ENCODE peak calls at places on chromosomes 13 and 19, in nine cellular contexts. One of them, this sample, is unnamed.

GRCh38 chr19:14835011-14835410 is at the start of the genes OR7A5 and OR7C1:
- DNase-seq in MG63: no peak
- DNase-seq in CD8-positive, alpha-beta T cell: no peak
- DNase-seq in aorta: no peak
- DNase-seq in tibial nerve: no peak
- DNase-seq in naive thymus-derived CD4-positive, alpha-beta T cell: no peak
- DNase-seq in uterus: no peak
- DNase-seq in suprapubic skin: no peak
- DNase-seq in left lung: no peak
- DNase-seq in this sample: peak; percentile 82

GRCh38 chr19:4391701-4392543 is 8.4 kb downstream of the SH3GL1 start:
- DNase-seq in MG63: no peak
- DNase-seq in CD8-positive, alpha-beta T cell: no peak
- DNase-seq in aorta: no peak
- DNase-seq in tibial nerve: no peak
- DNase-seq in naive thymus-derived CD4-positive, alpha-beta T cell: no peak
- DNase-seq in uterus: peak; percentile 76
- DNase-seq in suprapubic skin: no peak
- DNase-seq in left lung: peak; percentile 4
- DNase-seq in this sample: peak; percentile 85

GRCh38 chr13:30819136-30819875 is 84.0 kb downstream of the ALOX5AP start:
- DNase-seq in MG63: no peak
- DNase-seq in CD8-positive, alpha-beta T cell: no peak
- DNase-seq in aorta: no peak
- DNase-seq in tibial nerve: no peak
- DNase-seq in naive thymus-derived CD4-positive, alpha-beta T cell: no peak
- DNase-seq in uterus: no peak
- DNase-seq in suprapubic skin: no peak
- DNase-seq in left lung: no peak
- DNase-seq in this sample: no peak

GRCh38 chr19:10454267-10454666 is 33.9 kb downstream of the PDE4A start:
- DNase-seq in MG63: peak; percentile 44
- DNase-seq in CD8-positive, alpha-beta T cell: no peak
- DNase-seq in aorta: no peak
- DNase-seq in tibial nerve: no peak
- DNase-seq in naive thymus-derived CD4-positive, alpha-beta T cell: no peak
- DNase-seq in uterus: no peak
- DNase-seq in suprapubic skin: no peak
- DNase-seq in left lung: no peak
- DNase-seq in this sample: peak; percentile 72

GRCh38 chr13:31794452-31794851 is 55.1 kb downstream of the RXFP2 start:
- DNase-seq in MG63: no peak
- DNase-seq in CD8-positive, alpha-beta T cell: no peak
- DNase-seq in aorta: no peak
- DNase-seq in tibial nerve: peak; percentile 46
- DNase-seq in naive thymus-derived CD4-positive, alpha-beta T cell: no peak
- DNase-seq in uterus: no peak
- DNase-seq in suprapubic skin: no peak
- DNase-seq in left lung: no peak
- DNase-seq in this sample: no peak

GRCh38 chr19:858868-859843 is at the start of gene CFD:
- DNase-seq in MG63: no peak
- DNase-seq in CD8-positive, alpha-beta T cell: no peak
- DNase-seq in aorta: no peak
- DNase-seq in tibial nerve: peak; percentile 75
- DNase-seq in naive thymus-derived CD4-positive, alpha-beta T cell: no peak
- DNase-seq in uterus: no peak
- DNase-seq in suprapubic skin: peak; percentile 91
- DNase-seq in left lung: peak; percentile 89
- DNase-seq in this sample: peak; percentile 68

GRCh38 chr19:5718579-5719273 is 1.2 kb downstream of the LONP1 start:
- DNase-seq in MG63: peak; percentile 44
- DNase-seq in CD8-positive, alpha-beta T cell: no peak
- DNase-seq in aorta: no peak
- DNase-seq in tibial nerve: no peak
- DNase-seq in naive thymus-derived CD4-positive, alpha-beta T cell: no peak
- DNase-seq in uterus: no peak
- DNase-seq in suprapubic skin: no peak
- DNase-seq in left lung: no peak
- DNase-seq in this sample: no peak

GRCh38 chr13:74103196-74103595 is 31.0 kb downstream of the KLF12 start:
- DNase-seq in MG63: no peak
- DNase-seq in CD8-positive, alpha-beta T cell: no peak
- DNase-seq in aorta: no peak
- DNase-seq in tibial nerve: no peak
- DNase-seq in naive thymus-derived CD4-positive, alpha-beta T cell: no peak
- DNase-seq in uterus: no peak
- DNase-seq in suprapubic skin: no peak
- DNase-seq in left lung: no peak
- DNase-seq in this sample: peak; percentile 7

GRCh38 chr13:58238972-58239773 is 607.6 kb downstream of the PCDH17 start:
- DNase-seq in MG63: no peak
- DNase-seq in CD8-positive, alpha-beta T cell: peak; percentile 18
- DNase-seq in aorta: no peak
- DNase-seq in tibial nerve: no peak
- DNase-seq in naive thymus-derived CD4-positive, alpha-beta T cell: no peak
- DNase-seq in uterus: no peak
- DNase-seq in suprapubic skin: no peak
- DNase-seq in left lung: peak; percentile 36
- DNase-seq in this sample: no peak

GRCh38 chr13:75836441-75836840 is 200.3 kb downstream of the LMO7 start:
- DNase-seq in MG63: no peak
- DNase-seq in CD8-positive, alpha-beta T cell: no peak
- DNase-seq in aorta: no peak
- DNase-seq in tibial nerve: no peak
- DNase-seq in naive thymus-derived CD4-positive, alpha-beta T cell: no peak
- DNase-seq in uterus: no peak
- DNase-seq in suprapubic skin: no peak
- DNase-seq in left lung: no peak
- DNase-seq in this sample: no peak

GRCh38 chr19:55160128-55160985 is 2.8 kb upstream of the TNNI3 start:
- DNase-seq in MG63: peak; percentile 92
- DNase-seq in CD8-positive, alpha-beta T cell: peak; percentile 85
- DNase-seq in aorta: peak; percentile 92
- DNase-seq in tibial nerve: peak; percentile 68
- DNase-seq in naive thymus-derived CD4-positive, alpha-beta T cell: peak; percentile 85
- DNase-seq in uterus: peak; percentile 73
- DNase-seq in suprapubic skin: peak; percentile 88
- DNase-seq in left lung: peak; percentile 96
- DNase-seq in this sample: peak; percentile 97

GRCh38 chr13:52786747-52787146 is 47.1 kb upstream of the CNMD start:
- DNase-seq in MG63: peak; percentile 21
- DNase-seq in CD8-positive, alpha-beta T cell: no peak
- DNase-seq in aorta: no peak
- DNase-seq in tibial nerve: no peak
- DNase-seq in naive thymus-derived CD4-positive, alpha-beta T cell: no peak
- DNase-seq in uterus: no peak
- DNase-seq in suprapubic skin: no peak
- DNase-seq in left lung: no peak
- DNase-seq in this sample: peak; percentile 58

GRCh38 chr13:78650725-78651083 is 8.3 kb downstream of the OBI1 start:
- DNase-seq in MG63: no peak
- DNase-seq in CD8-positive, alpha-beta T cell: no peak
- DNase-seq in aorta: no peak
- DNase-seq in tibial nerve: no peak
- DNase-seq in naive thymus-derived CD4-positive, alpha-beta T cell: no peak
- DNase-seq in uterus: no peak
- DNase-seq in suprapubic skin: no peak
- DNase-seq in left lung: no peak
- DNase-seq in this sample: no peak

GRCh38 chr13:47334173-47334572 is 437.3 kb upstream of the HTR2A start:
- DNase-seq in MG63: peak; percentile 72
- DNase-seq in CD8-positive, alpha-beta T cell: no peak
- DNase-seq in aorta: no peak
- DNase-seq in tibial nerve: no peak
- DNase-seq in naive thymus-derived CD4-positive, alpha-beta T cell: no peak
- DNase-seq in uterus: peak; percentile 61
- DNase-seq in suprapubic skin: peak; percentile 69
- DNase-seq in left lung: no peak
- DNase-seq in this sample: no peak

GRCh38 chr13:21541271-21541670 is 62.7 kb downstream of the MICU2 start:
- DNase-seq in MG63: no peak
- DNase-seq in CD8-positive, alpha-beta T cell: no peak
- DNase-seq in aorta: no peak
- DNase-seq in tibial nerve: no peak
- DNase-seq in naive thymus-derived CD4-positive, alpha-beta T cell: no peak
- DNase-seq in uterus: no peak
- DNase-seq in suprapubic skin: no peak
- DNase-seq in left lung: no peak
- DNase-seq in this sample: no peak

GRCh38 chr19:48715276-48715675 is 4.2 kb downstream of the MAMSTR start:
- DNase-seq in MG63: no peak
- DNase-seq in CD8-positive, alpha-beta T cell: no peak
- DNase-seq in aorta: no peak
- DNase-seq in tibial nerve: no peak
- DNase-seq in naive thymus-derived CD4-positive, alpha-beta T cell: no peak
- DNase-seq in uterus: peak; percentile 58
- DNase-seq in suprapubic skin: peak; percentile 76
- DNase-seq in left lung: no peak
- DNase-seq in this sample: no peak

GRCh38 chr19:46728693-46729339 is 11.9 kb upstream of the PRKD2 start:
- DNase-seq in MG63: peak; percentile 46
- DNase-seq in CD8-positive, alpha-beta T cell: peak; percentile 81
- DNase-seq in aorta: peak; percentile 93
- DNase-seq in tibial nerve: peak; percentile 58
- DNase-seq in naive thymus-derived CD4-positive, alpha-beta T cell: peak; percentile 91
- DNase-seq in uterus: peak; percentile 75
- DNase-seq in suprapubic skin: no peak
- DNase-seq in left lung: peak; percentile 96
- DNase-seq in this sample: peak; percentile 38

GRCh38 chr19:29446331-29446730 is 79.5 kb upstream of the VSTM2B start:
- DNase-seq in MG63: no peak
- DNase-seq in CD8-positive, alpha-beta T cell: no peak
- DNase-seq in aorta: no peak
- DNase-seq in tibial nerve: no peak
- DNase-seq in naive thymus-derived CD4-positive, alpha-beta T cell: no peak
- DNase-seq in uterus: no peak
- DNase-seq in suprapubic skin: no peak
- DNase-seq in left lung: no peak
- DNase-seq in this sample: no peak

GRCh38 chr13:24272452-24273161 is 36.8 kb upstream of the C1QTNF9 start:
- DNase-seq in MG63: no peak
- DNase-seq in CD8-positive, alpha-beta T cell: peak; percentile 28
- DNase-seq in aorta: no peak
- DNase-seq in tibial nerve: no peak
- DNase-seq in naive thymus-derived CD4-positive, alpha-beta T cell: peak; percentile 27
- DNase-seq in uterus: peak; percentile 27
- DNase-seq in suprapubic skin: no peak
- DNase-seq in left lung: peak; percentile 77
- DNase-seq in this sample: peak; percentile 59
- H3K4me3 ChIP-seq in MG63: no peak overlapping the region
- H3K4me3 ChIP-seq in CD8-positive, alpha-beta T cell: peak overlapping the region; percentile 32
- H3K4me3 ChIP-seq in aorta: no peak overlapping the region
- H3K4me3 ChIP-seq in tibial nerve: peak overlapping the region; percentile 43
- H3K4me3 ChIP-seq in naive thymus-derived CD4-positive, alpha-beta T cell: peak overlapping the region; percentile 56
- H3K4me3 ChIP-seq in uterus: peak overlapping the region; percentile 25
- H3K4me3 ChIP-seq in suprapubic skin: peak overlapping the region; percentile 44
- H3K4me3 ChIP-seq in left lung: peak overlapping the region; percentile 34
- H3K4me3 ChIP-seq in this sample: peak overlapping the region; percentile 58

GRCh38 chr19:40339018-40339728 is 9.0 kb downstream of the C19orf47 start:
- DNase-seq in MG63: no peak
- DNase-seq in CD8-positive, alpha-beta T cell: no peak
- DNase-seq in aorta: no peak
- DNase-seq in tibial nerve: no peak
- DNase-seq in naive thymus-derived CD4-positive, alpha-beta T cell: no peak
- DNase-seq in uterus: no peak
- DNase-seq in suprapubic skin: no peak
- DNase-seq in left lung: no peak
- DNase-seq in this sample: no peak

GRCh38 chr19:40335855-40336700 is 12.1 kb downstream of the C19orf47 start:
- DNase-seq in MG63: no peak
- DNase-seq in CD8-positive, alpha-beta T cell: no peak
- DNase-seq in aorta: no peak
- DNase-seq in tibial nerve: no peak
- DNase-seq in naive thymus-derived CD4-positive, alpha-beta T cell: no peak
- DNase-seq in uterus: no peak
- DNase-seq in suprapubic skin: no peak
- DNase-seq in left lung: peak; percentile 28
- DNase-seq in this sample: no peak

GRCh38 chr19:40335101-40335500 is 13.1 kb downstream of the C19orf47 start:
- DNase-seq in MG63: no peak
- DNase-seq in CD8-positive, alpha-beta T cell: no peak
- DNase-seq in aorta: no peak
- DNase-seq in tibial nerve: no peak
- DNase-seq in naive thymus-derived CD4-positive, alpha-beta T cell: no peak
- DNase-seq in uterus: no peak
- DNase-seq in suprapubic skin: no peak
- DNase-seq in left lung: peak; percentile 2
- DNase-seq in this sample: no peak

GRCh38 chr19:40337107-40337506 is 11.1 kb downstream of the C19orf47 start:
- DNase-seq in MG63: no peak
- DNase-seq in CD8-positive, alpha-beta T cell: no peak
- DNase-seq in aorta: no peak
- DNase-seq in tibial nerve: no peak
- DNase-seq in naive thymus-derived CD4-positive, alpha-beta T cell: no peak
- DNase-seq in uterus: no peak
- DNase-seq in suprapubic skin: no peak
- DNase-seq in left lung: no peak
- DNase-seq in this sample: no peak

GRCh38 chr19:40337594-40337993 is 10.6 kb downstream of the C19orf47 start:
- DNase-seq in MG63: no peak
- DNase-seq in CD8-positive, alpha-beta T cell: no peak
- DNase-seq in aorta: no peak
- DNase-seq in tibial nerve: no peak
- DNase-seq in naive thymus-derived CD4-positive, alpha-beta T cell: no peak
- DNase-seq in uterus: no peak
- DNase-seq in suprapubic skin: no peak
- DNase-seq in left lung: peak; percentile 49
- DNase-seq in this sample: no peak
- H3K36me3 ChIP-seq in MG63: peaks cover 40% of the 10 kb centered on the region
- H3K36me3 ChIP-seq in CD8-positive, alpha-beta T cell: peaks cover 4% of the 10 kb centered on the region
- H3K36me3 ChIP-seq in aorta: peaks cover 2% of the 10 kb centered on the region
- H3K36me3 ChIP-seq in tibial nerve: peaks cover 72% of the 10 kb centered on the region
- H3K36me3 ChIP-seq in naive thymus-derived CD4-positive, alpha-beta T cell: no peaks in the 10 kb centered on the region
- H3K36me3 ChIP-seq in uterus: no peaks in the 10 kb centered on the region
- H3K36me3 ChIP-seq in suprapubic skin: peaks cover 47% of the 10 kb centered on the region
- H3K36me3 ChIP-seq in left lung: peaks cover 42% of the 10 kb centered on the region
- H3K36me3 ChIP-seq in this sample: peaks cover 55% of the 10 kb centered on the region

GRCh38 chr19:18541992-18542935 is 1.1 kb downstream of the FKBP8 start:
- DNase-seq in MG63: no peak
- DNase-seq in CD8-positive, alpha-beta T cell: no peak
- DNase-seq in aorta: no peak
- DNase-seq in tibial nerve: no peak
- DNase-seq in naive thymus-derived CD4-positive, alpha-beta T cell: no peak
- DNase-seq in uterus: no peak
- DNase-seq in suprapubic skin: no peak
- DNase-seq in left lung: no peak
- DNase-seq in this sample: no peak
- H3K4me3 ChIP-seq in MG63: peak overlapping the region; percentile 62
- H3K4me3 ChIP-seq in CD8-positive, alpha-beta T cell: peak overlapping the region; percentile 58
- H3K4me3 ChIP-seq in aorta: peak overlapping the region; percentile 99
- H3K4me3 ChIP-seq in tibial nerve: peak overlapping the region; percentile 64
- H3K4me3 ChIP-seq in naive thymus-derived CD4-positive, alpha-beta T cell: peak overlapping the region; percentile 68
- H3K4me3 ChIP-seq in uterus: peak overlapping the region; percentile 71
- H3K4me3 ChIP-seq in suprapubic skin: peak overlapping the region; percentile 66
- H3K4me3 ChIP-seq in left lung: peak overlapping the region; percentile 31
- H3K4me3 ChIP-seq in this sample: peak overlapping the region; percentile 60

DNA sequence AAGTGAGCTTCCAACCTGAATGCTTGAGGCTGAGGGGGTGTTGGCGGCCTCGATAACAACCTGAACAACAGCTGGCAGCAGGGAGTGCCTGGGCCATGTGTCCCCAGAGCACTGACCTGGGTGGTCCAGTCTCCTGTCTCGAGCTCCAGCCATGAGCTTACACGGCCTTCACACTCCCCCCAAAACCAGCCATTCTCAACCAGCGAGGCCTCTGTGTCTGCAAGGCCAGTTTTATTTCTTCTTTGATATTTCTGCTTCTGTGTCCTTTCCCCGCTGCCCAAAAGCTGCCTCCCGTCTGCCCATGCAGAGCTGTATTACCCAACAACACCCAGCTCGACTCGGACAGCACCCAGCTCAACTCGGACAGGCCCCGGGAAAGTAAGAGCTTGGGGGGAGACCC is 32.5 kb upstream of the TFDP1 start:
- DNase-seq in MG63: no peak
- DNase-seq in CD8-positive, alpha-beta T cell: no peak
- DNase-seq in aorta: peak; percentile 57
- DNase-seq in tibial nerve: no peak
- DNase-seq in naive thymus-derived CD4-positive, alpha-beta T cell: no peak
- DNase-seq in uterus: no peak
- DNase-seq in suprapubic skin: no peak
- DNase-seq in left lung: peak; percentile 37
- DNase-seq in this sample: peak; percentile 80
- H3K36me3 ChIP-seq in MG63: peaks cover 27% of the 10 kb centered on the region
- H3K36me3 ChIP-seq in CD8-positive, alpha-beta T cell: no peaks in the 10 kb centered on the region
- H3K36me3 ChIP-seq in aorta: peaks cover 15% of the 10 kb centered on the region
- H3K36me3 ChIP-seq in tibial nerve: peaks cover 63% of the 10 kb centered on the region
- H3K36me3 ChIP-seq in naive thymus-derived CD4-positive, alpha-beta T cell: no peaks in the 10 kb centered on the region
- H3K36me3 ChIP-seq in uterus: no peaks in the 10 kb centered on the region
- H3K36me3 ChIP-seq in suprapubic skin: peaks cover 33% of the 10 kb centered on the region
- H3K36me3 ChIP-seq in left lung: peaks cover 72% of the 10 kb centered on the region
- H3K36me3 ChIP-seq in this sample: peaks cover 18% of the 10 kb centered on the region